ENCODE peak calls at places on chromosomes 13 and 19, in six cellular contexts. P, C, E, T, N and K are unnamed samples.

GRCh38 chr19:35157431-35157830 is 2.9 kb downstream of the FXYD5 start:
- DNase-seq in P (no peak), C (no peak), E (no peak), T (no peak), N (no peak), K (no peak)

GRCh38 chr13:23619073-23619855 is 49.1 kb downstream of the TNFRSF19 start:
- DNase-seq in P (no peak), C (no peak), E (no peak), T (no peak), N (no peak), K (no peak)

GRCh38 chr13:77338961-77339401 is 12.1 kb upstream of the MYCBP2 start:
- DNase-seq in P (no peak), C (no peak), E (no peak), T (no peak), N (no peak), K (no peak)

GRCh38 chr19:48629599-48630288 is 7.4 kb downstream of the DBP start:
- DNase-seq in P (peak; percentile 77), C (no peak), E (no peak), T (peak; percentile 99), N (peak; percentile 62), K (no peak)

GRCh38 chr19:17872251-17873001 is 681 bp downstream of the SLC5A5 start:
- DNase-seq in P (no peak), C (no peak), E (peak; percentile 42), T (peak; percentile 62), N (no peak), K (no peak)

GRCh38 chr19:57719901-57720519 is 7.4 kb downstream of the ZNF671 start:
- DNase-seq in P (no peak), C (no peak), E (no peak), T (no peak), N (no peak), K (no peak)

GRCh38 chr19:32735936-32736335 is 16.4 kb downstream of the TDRD12 start:
- DNase-seq in P (no peak), C (no peak), E (no peak), T (no peak), N (no peak), K (no peak)

GRCh38 chr13:26458196-26458734 is 99.2 kb upstream of the WASF3 start:
- DNase-seq in P (no peak), C (no peak), E (no peak), T (no peak), N (no peak), K (no peak)

GRCh38 chr13:52029569-52029968 is 5.1 kb downstream of the UTP14C start:
- DNase-seq in P (no peak), C (no peak), E (no peak), T (no peak), N (no peak), K (no peak)

GRCh38 chr19:2426661-2427322 is 594 bp downstream of the TIMM13 start:
- DNase-seq in P (no peak), C (no peak), E (peak; percentile 35), T (peak; percentile 85), N (peak; percentile 51), K (no peak)

GRCh38 chr19:40217027-40217810 is 965 bp downstream of the TTC9B start:
- DNase-seq in P (no peak), C (no peak), E (no peak), T (peak; percentile 92), N (no peak), K (no peak)

GRCh38 chr13:109914111-109914510 is 127.7 kb upstream of the IRS2 start:
- DNase-seq in P (no peak), C (no peak), E (no peak), T (no peak), N (no peak), K (no peak)

GRCh38 chr13:35349673-35350278 is 126.7 kb downstream of the MAB21L1 start:
- DNase-seq in P (no peak), C (peak; percentile 16), E (no peak), T (no peak), N (no peak), K (no peak)

GRCh38 chr19:18777725-18778389 is 13.2 kb downstream of the COMP start:
- DNase-seq in P (no peak), C (no peak), E (no peak), T (no peak), N (no peak), K (no peak)

GRCh38 chr13:110128546-110128945 is 178.4 kb downstream of the COL4A1 start:
- DNase-seq in P (no peak), C (no peak), E (no peak), T (no peak), N (no peak), K (no peak)

DNA sequence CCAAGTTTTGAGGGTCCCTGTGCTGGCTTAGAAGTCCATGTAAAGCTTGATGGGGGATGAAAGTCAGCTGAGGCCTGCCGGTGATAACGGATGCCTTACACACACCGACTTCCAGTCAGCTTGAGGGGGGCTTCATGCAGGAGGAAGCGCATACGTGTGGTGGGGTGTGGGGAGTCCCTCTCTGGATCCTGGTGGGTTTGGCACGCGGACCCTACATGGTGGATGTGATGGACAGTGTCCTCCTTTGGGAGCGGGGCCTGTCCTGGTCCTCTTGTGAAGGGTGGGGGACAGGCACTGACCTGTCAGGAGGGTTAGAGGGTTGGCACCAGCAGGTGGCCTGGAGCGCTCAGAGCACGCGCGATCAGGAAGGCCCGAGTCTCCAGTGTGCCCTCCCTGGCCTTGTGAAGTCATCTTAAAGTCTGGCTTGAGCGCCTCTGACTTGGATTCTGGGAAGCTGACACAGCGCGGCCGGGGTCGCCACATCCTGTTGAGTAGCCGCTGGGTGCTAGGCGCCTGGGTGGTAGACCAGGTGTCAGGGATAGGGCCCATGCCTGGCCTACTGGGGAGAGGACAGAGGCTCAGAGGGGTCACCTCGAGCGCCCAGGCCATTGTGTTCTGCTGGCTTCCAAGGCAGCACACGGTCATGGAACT is 2.9 kb downstream of the DAZAP1 start:
- DNase-seq in P (no peak), C (no peak), E (no peak), T (no peak), N (no peak), K (no peak)
- H3K4me3 ChIP-seq in P (no peak overlapping the region), C (peak overlapping the region; percentile 93), E (peak overlapping the region; percentile 60), T (no peak overlapping the region), N (peak overlapping the region; percentile 98), K (peak overlapping the region; percentile 23)

GRCh38 chr13:31543190-31543589 is 196.1 kb upstream of the RXFP2 start:
- DNase-seq in P (no peak), C (no peak), E (no peak), T (no peak), N (no peak), K (no peak)

GRCh38 chr13:31540316-31540715 is 199.0 kb upstream of the RXFP2 start:
- DNase-seq in P (no peak), C (no peak), E (no peak), T (no peak), N (no peak), K (no peak)

GRCh38 chr13:31538067-31539042 is 201.0 kb upstream of the RXFP2 start:
- DNase-seq in P (no peak), C (no peak), E (no peak), T (no peak), N (no peak), K (no peak)
- TF ChIP-seq CTCF in P (peak; percentile 65), C (peak; percentile 59), E (no peak), T (peak; percentile 87), N (peak; percentile 15), K (peak; percentile 61)

GRCh38 chr19:710767-711166 is 2.0 kb downstream of the PALM start:
- DNase-seq in P (no peak), C (no peak), E (no peak), T (no peak), N (no peak), K (no peak)

GRCh38 chr19:709965-710714 is 1.4 kb downstream of the PALM start:
- DNase-seq in P (no peak), C (no peak), E (no peak), T (no peak), N (peak; percentile 77), K (no peak)

GRCh38 chr19:711224-711623 is 2.5 kb downstream of the PALM start:
- DNase-seq in P (no peak), C (no peak), E (no peak), T (peak; percentile 68), N (no peak), K (no peak)

GRCh38 chr19:709196-709964 is 645 bp downstream of the PALM start:
- DNase-seq in P (no peak), C (no peak), E (no peak), T (no peak), N (no peak), K (no peak)

GRCh38 chr19:708154-709141 is at the start of gene PALM:
- DNase-seq in P (no peak), C (no peak), E (no peak), T (peak; percentile 87), N (peak; percentile 58), K (no peak)
- H3K4me3 ChIP-seq in P (peak within 1 kb of the TSS; percentile 51), C (peak within 1 kb of the TSS; percentile 50), E (no peak within 1 kb of the TSS), T (peak within 1 kb of the TSS; percentile 76), N (peak within 1 kb of the TSS; percentile 76), K (peak within 1 kb of the TSS; percentile 42)

GRCh38 chr19:29983568-29983967 is 41.5 kb downstream of the URI1 start:
- DNase-seq in P (no peak), C (no peak), E (no peak), T (no peak), N (no peak), K (no peak)

GRCh38 chr19:29992233-29992867 is 50.3 kb downstream of the URI1 start:
- DNase-seq in P (no peak), C (no peak), E (no peak), T (no peak), N (no peak), K (no peak)

DNA sequence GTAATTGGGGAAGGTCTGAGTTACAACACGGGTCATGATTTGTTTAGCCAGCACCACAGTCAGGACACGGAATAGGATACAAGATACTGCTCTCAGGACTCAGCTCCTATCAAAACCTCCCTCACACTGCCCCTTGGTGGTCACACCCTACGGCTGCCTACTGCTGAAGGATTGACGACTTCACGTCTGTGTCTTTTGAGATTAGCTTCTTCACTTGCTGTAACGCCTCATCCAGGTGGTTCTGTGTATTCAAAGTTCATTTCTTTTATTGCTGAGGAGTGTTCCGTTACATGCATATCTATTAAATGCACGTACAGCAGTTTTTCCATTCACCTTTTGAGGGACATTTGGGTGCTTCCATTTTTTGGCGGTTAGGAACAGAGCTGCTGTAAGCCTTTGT is 46.3 kb downstream of the URI1 start:
- DNase-seq in P (no peak), C (no peak), E (no peak), T (peak; percentile 79), N (no peak), K (no peak)
- TF ChIP-seq CTCF in P (no peak), C (no peak), E (no peak), T (peak; percentile 69), N (no peak), K (no peak)

GRCh38 chr19:1361601-1362384 is 21.9 kb upstream of the NDUFS7 start:
- DNase-seq in P (no peak), C (no peak), E (no peak), T (no peak), N (no peak), K (no peak)
- H3K4me3 ChIP-seq in P (peak overlapping the region; percentile 36), C (no peak overlapping the region), E (no peak overlapping the region), T (no peak overlapping the region), N (peak overlapping the region; percentile 36), K (peak overlapping the region; percentile 45)

DNA sequence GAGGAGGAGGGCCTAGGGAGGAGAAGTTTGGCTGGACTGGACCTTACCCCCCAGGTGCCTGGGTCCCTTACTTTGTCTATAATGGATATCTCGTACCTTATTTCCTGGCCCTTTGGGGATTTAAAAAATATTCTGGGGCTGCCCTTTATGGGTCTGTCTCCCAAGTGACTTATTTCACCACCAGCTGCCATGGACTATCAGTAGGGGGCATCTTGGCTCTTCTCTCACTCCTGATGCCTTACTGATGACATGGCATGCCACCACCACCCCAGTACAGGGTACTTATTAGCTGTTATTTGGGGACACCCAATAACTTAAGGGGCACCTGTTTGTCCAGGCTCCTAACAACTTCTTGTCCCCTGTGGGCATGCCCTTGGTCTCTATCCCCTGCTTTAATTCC is 38.0 kb downstream of the NFIX start:
- DNase-seq in P (no peak), C (no peak), E (no peak), T (no peak), N (no peak), K (no peak)
- TF ChIP-seq CTCF in P (no peak), C (peak; percentile 40), E (no peak), T (peak; percentile 45), N (no peak), K (peak; percentile 39)